ENCODE peak calls at places on chromosome X, in six cellular contexts. K, S, R, B, O and J are unnamed samples.

GRCh38 chrX:10634681-10635161 is 14.3 kb upstream of the MID1 start:
- DNase-seq in B (peak), S (no peak), K (no peak), R (no peak), O (peak), J (no peak)

GRCh38 chrX:12610079-12610478 is 181.1 kb upstream of the PRPS2 start:
- DNase-seq in O (no peak), B (peak), K (peak), S (no peak), R (no peak), J (no peak)

GRCh38 chrX:110142096-110142495 is 139.2 kb downstream of the TMEM164 start:
- DNase-seq in K (no peak), S (peak), R (no peak), O (no peak), B (no peak), J (no peak)

GRCh38 chrX:71253253-71254091 is 468 bp downstream of the ZMYM3 start:
- DNase-seq in K (no peak), S (peak), R (peak), B (peak), O (peak), J (peak)

GRCh38 chrX:1491851-1492349 is 39.2 kb upstream of the ASMTL start:
- DNase-seq in B (no peak), R (peak), S (peak), O (no peak), K (no peak), J (no peak)

GRCh38 chrX:1451251-1451675 is 1.4 kb downstream of the ASMTL start:
- DNase-seq in S (no peak), K (no peak), R (no peak), B (no peak), O (no peak), J (no peak)

GRCh38 chrX:115690554-115691216 is 129.7 kb downstream of the PLS3 start:
- DNase-seq in K (peak), S (peak), B (peak), R (peak), O (peak), J (peak)

GRCh38 chrX:111129949-111130348 is 34.0 kb downstream of the PAK3 start:
- DNase-seq in O (no peak), K (no peak), S (no peak), B (peak), R (no peak), J (no peak)

GRCh38 chrX:110425222-110425621 is 66.6 kb downstream of the RTL9 start:
- DNase-seq in B (no peak), S (no peak), R (no peak), K (no peak), O (no peak), J (no peak)

GRCh38 chrX:109390556-109390955 is 91.3 kb downstream of the GUCY2F start:
- DNase-seq in B (no peak), O (no peak), R (no peak), S (no peak), K (no peak), J (no peak)

GRCh38 chrX:20968996-20969395 is 405.2 kb upstream of the CNKSR2 start:
- DNase-seq in B (peak), S (no peak), O (no peak), R (no peak), K (no peak), J (no peak)

GRCh38 chrX:44871114-44871645 is 1.8 kb upstream of the KDM6A start:
- DNase-seq in R (no peak), B (peak), S (peak), O (no peak), K (no peak), J (no peak)

GRCh38 chrX:12984629-12985303 is 9.9 kb downstream of the TMSB4X start:
- DNase-seq in O (peak), S (no peak), B (peak), R (no peak), K (no peak), J (peak)

GRCh38 chrX:74536142-74537010 is 78.0 kb downstream of the RLIM start:
- DNase-seq in B (peak), O (peak), R (peak), S (peak), K (no peak), J (peak)

GRCh38 chrX:23403849-23404248 is 69.2 kb downstream of the PTCHD1 start:
- DNase-seq in B (no peak), O (no peak), S (no peak), R (no peak), K (no peak), J (no peak)

GRCh38 chrX:120000490-120001246 is 57.1 kb upstream of the NKAP start:
- DNase-seq in B (no peak), R (no peak), O (no peak), S (no peak), K (no peak), J (no peak)

GRCh38 chrX:104565791-104566687 is at the start of gene IL1RAPL2:
- DNase-seq in R (peak), B (peak), S (peak), O (peak), K (no peak), J (peak)

GRCh38 chrX:70664726-70665125 is 220.1 kb downstream of the DLG3 start:
- DNase-seq in R (no peak), K (no peak), O (peak), B (peak), S (no peak), J (no peak)

GRCh38 chrX:69152398-69152797 is 12.9 kb downstream of the PJA1 start:
- DNase-seq in S (peak), B (peak), R (no peak), O (no peak), K (no peak), J (peak)

GRCh38 chrX:45769919-45770582 is 569.4 kb upstream of the DIPK2B start:
- DNase-seq in R (peak), B (peak), S (peak), O (peak), K (peak), J (peak)

GRCh38 chrX:15804563-15804962 is 14.3 kb downstream of the ZRSR2 start:
- DNase-seq in S (no peak), O (no peak), B (no peak), K (no peak), R (no peak), J (no peak)

GRCh38 chrX:96314974-96315373 is 369.7 kb upstream of the DIAPH2 start:
- DNase-seq in R (no peak), O (no peak), K (no peak), S (no peak), B (peak), J (no peak)

GRCh38 chrX:53050841-53051240 is 2.3 kb downstream of the GPR173 start:
- DNase-seq in B (no peak), S (no peak), R (no peak), K (no peak), O (no peak), J (no peak)

GRCh38 chrX:63466690-63467089 is 115.6 kb upstream of the SPIN4 start:
- DNase-seq in K (no peak), R (no peak), B (no peak), S (no peak), O (no peak), J (no peak)

GRCh38 chrX:46617906-46618305 is 44.3 kb downstream of the CHST7 start:
- DNase-seq in R (no peak), B (no peak), S (no peak), K (no peak), O (no peak), J (no peak)

GRCh38 chrX:72254835-72255234 is 16.0 kb upstream of the ERCC6L start:
- DNase-seq in S (no peak), O (no peak), K (no peak), B (no peak), R (no peak), J (no peak)

GRCh38 chrX:55119712-55120111 is 30.9 kb downstream of the PAGE2 start:
- DNase-seq in B (peak), K (no peak), S (no peak), R (no peak), O (no peak), J (no peak)

GRCh38 chrX:3526084-3526483 is 179.6 kb upstream of the MXRA5 start:
- DNase-seq in B (peak), O (no peak), R (no peak), K (no peak), S (no peak), J (no peak)

GRCh38 chrX:97200454-97200853 is 316.7 kb downstream of the RPA4 start:
- DNase-seq in K (no peak), R (no peak), S (no peak), O (no peak), B (no peak), J (no peak)

GRCh38 chrX:153766098-153766817 is 2.2 kb downstream of the PLXNB3 start:
- DNase-seq in B (peak), K (no peak), S (no peak), R (no peak), O (no peak), J (no peak)

GRCh38 chrX:83508006-83508405 is at the start of gene POU3F4:
- DNase-seq in R (peak), S (peak), B (no peak), O (no peak), K (no peak), J (no peak)

GRCh38 chrX:38896724-38897298 is 95.6 kb downstream of the MID1IP1 start:
- DNase-seq in K (no peak), B (no peak), S (no peak), R (no peak), O (no peak), J (no peak)

GRCh38 chrX:82813671-82814078 is 694.4 kb upstream of the POU3F4 start:
- DNase-seq in S (no peak), R (no peak), O (peak), K (no peak), B (peak), J (no peak)

GRCh38 chrX:48474581-48474980 is 1.4 kb upstream of the FTSJ1 start:
- DNase-seq in K (no peak), R (no peak), S (no peak), B (no peak), O (no peak), J (no peak)

GRCh38 chrX:48476919-48477318 is 920 bp downstream of the FTSJ1 start:
- DNase-seq in K (no peak), R (no peak), S (no peak), O (no peak), B (no peak), J (no peak)

GRCh38 chrX:48475295-48475694 is 704 bp upstream of the FTSJ1 start:
- DNase-seq in O (no peak), K (no peak), R (no peak), S (no peak), B (no peak), J (no peak)

GRCh38 chrX:48474127-48474526 is 1.9 kb upstream of the FTSJ1 start:
- DNase-seq in O (no peak), K (no peak), S (no peak), B (no peak), R (no peak), J (no peak)

DNA sequence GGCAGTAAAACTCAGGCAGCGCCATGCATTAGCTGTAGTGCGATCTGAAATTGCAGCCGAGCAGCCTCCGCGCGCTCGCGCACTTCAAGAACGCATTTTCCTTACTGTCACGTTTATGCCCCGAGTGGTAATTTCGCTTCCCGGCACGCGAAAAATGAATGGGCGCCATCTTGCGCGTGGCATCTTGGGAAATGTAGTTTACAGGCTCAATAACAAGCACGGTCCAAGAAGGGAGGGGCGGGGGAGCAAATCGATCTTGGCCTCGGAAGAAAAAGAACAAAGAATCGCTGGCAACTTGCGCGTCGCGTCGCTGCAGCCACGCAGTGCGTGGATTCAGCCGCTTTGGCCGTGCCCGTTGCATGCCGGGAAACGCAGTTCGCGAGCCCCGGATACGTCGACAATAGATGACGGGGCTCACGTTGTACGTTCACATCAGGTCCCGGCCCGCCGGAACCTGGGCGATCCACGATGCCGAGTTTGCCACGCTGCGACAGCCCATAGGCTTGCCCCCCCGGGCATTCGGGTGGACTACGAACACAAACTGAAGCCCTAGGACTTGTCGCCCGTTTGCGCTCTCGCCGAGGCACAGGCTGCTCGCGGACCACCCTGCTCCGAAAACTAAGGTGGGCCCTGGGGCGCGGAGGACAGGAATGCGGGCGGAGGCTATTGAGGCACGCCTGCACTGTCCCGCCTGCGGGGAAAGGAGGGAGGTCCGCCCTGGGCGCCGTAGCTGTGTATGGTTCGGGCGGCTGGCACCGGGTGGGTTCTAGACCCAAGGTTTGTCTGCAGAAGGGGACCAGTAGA is at the start of gene FTSJ1:
- DNase-seq in K (peak), R (peak), O (peak), S (peak), B (peak), J (peak)
- TF ChIP-seq CTCF in K (no peak), R (no peak), O (no peak), S (no peak), B (no peak), J (no peak)

GRCh38 chrX:18898091-18898490 is 85.8 kb downstream of the PHKA2 start:
- DNase-seq in R (no peak), K (no peak), S (no peak), B (no peak), O (no peak), J (no peak)

GRCh38 chrX:18897611-18898010 is 86.3 kb downstream of the PHKA2 start:
- DNase-seq in R (no peak), K (no peak), B (no peak), O (no peak), S (no peak), J (no peak)

GRCh38 chrX:18898517-18898916 is 85.4 kb downstream of the PHKA2 start:
- DNase-seq in K (no peak), B (no peak), S (no peak), R (no peak), O (no peak), J (no peak)

GRCh38 chrX:18900401-18900976 is 83.4 kb downstream of the PHKA2 start:
- DNase-seq in K (no peak), B (no peak), R (no peak), S (no peak), O (no peak), J (no peak)

GRCh38 chrX:18899796-18900380 is 84.0 kb downstream of the PHKA2 start:
- DNase-seq in O (peak), K (no peak), S (no peak), B (no peak), R (no peak), J (no peak)
- TF ChIP-seq CTCF in O (peak), K (peak), S (no peak), B (peak), R (peak), J (no peak)

GRCh38 chrX:148049441-148049840 is 68.3 kb downstream of the FMR1NB start:
- DNase-seq in S (no peak), B (peak), K (no peak), R (no peak), O (peak), J (no peak)
- TF ChIP-seq CTCF in S (peak), B (peak), K (peak), R (peak), O (peak), J (peak)

DNA sequence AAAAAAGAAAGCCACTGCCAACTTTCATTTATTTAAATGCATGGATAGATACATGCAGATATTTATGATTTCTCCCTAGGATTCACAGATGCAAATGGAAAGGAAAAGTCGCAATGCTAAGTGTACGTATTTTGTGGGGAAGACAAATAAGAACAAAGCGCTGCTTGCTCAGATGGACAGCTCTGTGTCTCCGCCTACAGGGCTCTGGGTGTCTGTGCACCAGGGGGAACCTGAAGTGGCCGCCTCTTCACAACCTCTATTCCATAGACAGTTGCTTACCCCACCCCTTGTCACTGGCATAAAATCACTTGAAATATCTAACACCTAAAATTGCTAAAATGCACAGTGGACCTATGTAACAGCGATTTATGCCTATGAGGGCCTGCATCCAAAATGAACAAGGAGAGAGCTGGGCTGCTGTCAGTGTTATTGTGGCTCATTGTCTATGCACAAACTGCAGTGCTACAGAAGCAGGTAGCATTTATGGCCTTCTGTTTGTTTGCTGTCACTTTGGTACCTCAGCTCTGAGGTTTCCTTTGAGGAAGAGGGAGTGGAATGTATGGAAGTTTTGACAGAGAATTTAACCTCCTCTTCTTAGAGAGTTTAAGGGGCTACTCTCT is 58.6 kb upstream of the PAGE1 start:
- DNase-seq in S (peak), B (peak), K (no peak), R (peak), O (peak), J (peak)
- TF ChIP-seq CTCF in S (peak), B (peak), K (peak), R (peak), O (peak), J (peak)

DNA sequence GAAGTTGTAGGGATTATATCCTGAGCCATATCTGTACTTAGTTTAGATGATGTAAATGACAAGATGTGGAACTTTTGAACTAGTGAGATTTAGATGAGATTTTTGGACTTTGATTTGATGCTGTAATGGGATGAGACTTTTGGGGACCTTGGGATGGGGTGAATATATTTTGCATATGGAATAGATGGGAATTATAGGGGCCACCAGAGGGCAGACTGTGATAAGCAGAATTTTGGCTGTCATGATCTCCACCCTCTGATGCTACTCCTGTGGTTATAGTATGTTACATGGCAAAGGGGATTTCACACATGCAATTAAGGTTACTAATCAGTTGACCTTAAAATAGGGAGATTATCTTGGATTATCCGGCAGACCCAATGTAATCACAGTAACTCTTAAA is 214.0 kb upstream of the NHS start:
- DNase-seq in O (peak), R (no peak), S (no peak), K (no peak), B (no peak), J (no peak)
- TF ChIP-seq CTCF in O (peak), R (peak), S (no peak), K (no peak), B (no peak), J (no peak)